ENCODE peak calls at places on chromosomes 12 and 14, in eight cellular contexts. C is fibroblast of the aortic adventitia, R is cardiac muscle cell, L is fibroblast of lung, E is HCT116, Q is pancreas, G is psoas muscle, U is fibroblast of pulmonary artery. I is an unnamed sample.

GRCh38 chr14:102848830-102849521 is 71.7 kb downstream of the TRAF3 start:
- DNase-seq in C (no peak), R (peak; percentile 60), L (no peak), E (no peak), Q (no peak), G (peak; percentile 61), U (no peak), I (no peak)

GRCh38 chr12:57896437-57897201 is 44.7 kb upstream of the ATP23 start:
- DNase-seq in C (peak; percentile 84), R (peak; percentile 88), L (peak; percentile 70), E (no peak), Q (peak; percentile 82), G (peak; percentile 85), U (peak; percentile 82), I (peak; percentile 75)

GRCh38 chr14:33307691-33308369 is 369.2 kb downstream of the NPAS3 start:
- DNase-seq in C (peak; percentile 53), R (peak; percentile 69), L (peak; percentile 89), E (no peak), Q (no peak), G (peak; percentile 64), U (peak; percentile 76), I (peak; percentile 86)

GRCh38 chr12:48779869-48780268 is 9.0 kb downstream of the ADCY6 start:
- DNase-seq in C (peak; percentile 94), R (peak; percentile 96), L (peak; percentile 73), E (no peak), Q (no peak), G (peak; percentile 59), U (peak; percentile 89), I (peak; percentile 78)

GRCh38 chr14:94933411-94933964 is 163.6 kb upstream of the GSC start:
- DNase-seq in C (no peak), R (no peak), L (no peak), E (no peak), Q (no peak), G (no peak), U (no peak), I (no peak)

GRCh38 chr14:83826838-83827237 is 1703.1 kb upstream of the FLRT2 start:
- DNase-seq in C (peak; percentile 0), R (peak; percentile 38), L (no peak), E (no peak), Q (no peak), G (no peak), U (peak; percentile 27), I (peak; percentile 33)

GRCh38 chr12:6788972-6789905 is at the start of gene CD4:
- DNase-seq in C (no peak), R (no peak), L (no peak), E (no peak), Q (peak; percentile 28), G (peak; percentile 77), U (no peak), I (no peak)

GRCh38 chr14:70709726-70710382 is 68.1 kb downstream of the TTC9 start:
- DNase-seq in C (no peak), R (no peak), L (no peak), E (no peak), Q (no peak), G (no peak), U (no peak), I (no peak)

GRCh38 chr12:47995976-47996375 is 8.3 kb downstream of the COL2A1 start:
- DNase-seq in C (peak; percentile 63), R (peak; percentile 90), L (peak; percentile 81), E (no peak), Q (no peak), G (no peak), U (peak; percentile 71), I (peak; percentile 70)

GRCh38 chr12:47789141-47789540 is 16.1 kb downstream of the SLC48A1 start:
- DNase-seq in C (no peak), R (no peak), L (no peak), E (no peak), Q (peak; percentile 29), G (no peak), U (no peak), I (no peak)

GRCh38 chr12:78863482-78864427 is 819 bp upstream of the SYT1 start:
- DNase-seq in C (peak; percentile 72), R (peak; percentile 36), L (peak; percentile 78), E (no peak), Q (peak; percentile 65), G (peak; percentile 40), U (peak; percentile 59), I (peak; percentile 73)

GRCh38 chr12:13238204-13238603 is 41.7 kb downstream of the EMP1 start:
- DNase-seq in C (no peak), R (no peak), L (no peak), E (no peak), Q (no peak), G (no peak), U (no peak), I (no peak)

GRCh38 chr12:118635276-118635675 is 258.9 kb downstream of the SUDS3 start:
- DNase-seq in C (no peak), R (no peak), L (no peak), E (no peak), Q (no peak), G (no peak), U (no peak), I (no peak)

GRCh38 chr12:53074999-53075370 is 4.2 kb downstream of the SPRYD3 start:
- DNase-seq in C (no peak), R (no peak), L (no peak), E (no peak), Q (no peak), G (no peak), U (no peak), I (no peak)

GRCh38 chr14:60984225-60984624 is 3.2 kb downstream of the SLC38A6 start:
- DNase-seq in C (no peak), R (no peak), L (no peak), E (no peak), Q (no peak), G (no peak), U (no peak), I (no peak)

GRCh38 chr12:19421503-19422282 is 17.6 kb upstream of the AEBP2 start:
- DNase-seq in C (no peak), R (no peak), L (no peak), E (no peak), Q (no peak), G (no peak), U (no peak), I (no peak)

GRCh38 chr14:49189381-49189780 is 396.8 kb downstream of the RPS29 start:
- DNase-seq in C (no peak), R (no peak), L (no peak), E (no peak), Q (no peak), G (no peak), U (no peak), I (no peak)

GRCh38 chr12:78888583-78888982 is 24.0 kb downstream of the SYT1 start:
- DNase-seq in C (no peak), R (no peak), L (peak; percentile 59), E (peak; percentile 74), Q (no peak), G (no peak), U (no peak), I (peak; percentile 34)

GRCh38 chr12:102958830-102959176 is 1.3 kb downstream of the ASCL1 start:
- DNase-seq in C (no peak), R (no peak), L (no peak), E (no peak), Q (no peak), G (no peak), U (no peak), I (no peak)

GRCh38 chr12:26158078-26158764 is 33.4 kb upstream of the BHLHE41 start:
- DNase-seq in C (no peak), R (no peak), L (no peak), E (no peak), Q (no peak), G (no peak), U (no peak), I (no peak)

GRCh38 chr12:122031342-122032216 is 9.9 kb downstream of the BCL7A start:
- DNase-seq in C (no peak), R (peak; percentile 41), L (no peak), E (no peak), Q (peak; percentile 76), G (peak; percentile 72), U (peak; percentile 39), I (no peak)

GRCh38 chr12:39230086-39230485 is 212.8 kb downstream of the KIF21A start:
- DNase-seq in C (no peak), R (peak; percentile 32), L (peak; percentile 82), E (no peak), Q (no peak), G (no peak), U (peak; percentile 56), I (peak; percentile 78)

GRCh38 chr14:38207342-38207741 is 362 bp upstream of the SSTR1 start:
- DNase-seq in C (no peak), R (peak; percentile 9), L (no peak), E (no peak), Q (no peak), G (no peak), U (peak; percentile 10), I (no peak)
- H3K4me3 ChIP-seq in C (no peak overlapping the region), R (peak overlapping the region; percentile 12), L (peak overlapping the region; percentile 61), E (no peak overlapping the region), Q (peak overlapping the region; percentile 47), G (peak overlapping the region; percentile 62), U (no peak overlapping the region), I (no peak overlapping the region)

DNA sequence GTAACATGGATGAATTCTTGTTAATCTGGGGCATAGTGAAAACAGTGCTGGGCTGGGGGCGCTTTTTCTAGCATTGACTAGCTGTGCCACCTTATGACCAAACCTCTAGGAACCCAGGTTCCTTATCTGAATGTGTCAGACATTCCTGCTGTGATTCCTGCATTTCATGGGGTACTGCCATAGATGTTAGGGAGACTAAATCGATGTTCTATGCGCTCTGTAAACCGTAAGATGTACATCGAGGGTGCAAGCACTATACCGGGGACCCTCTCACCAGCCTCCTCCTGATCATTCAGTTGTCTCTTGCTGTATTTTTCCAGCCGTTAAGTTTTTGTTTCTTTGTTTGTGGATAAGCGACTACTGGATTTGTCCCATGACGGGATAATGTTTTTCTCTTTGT is 170.9 kb upstream of the PARP11 start:
- DNase-seq in C (no peak), R (no peak), L (no peak), E (no peak), Q (no peak), G (no peak), U (no peak), I (no peak)
- TF ChIP-seq CTCF in C (no peak), R (no peak), L (no peak), E (no peak), Q (no peak), G (no peak), U (no peak), I (no peak)

DNA sequence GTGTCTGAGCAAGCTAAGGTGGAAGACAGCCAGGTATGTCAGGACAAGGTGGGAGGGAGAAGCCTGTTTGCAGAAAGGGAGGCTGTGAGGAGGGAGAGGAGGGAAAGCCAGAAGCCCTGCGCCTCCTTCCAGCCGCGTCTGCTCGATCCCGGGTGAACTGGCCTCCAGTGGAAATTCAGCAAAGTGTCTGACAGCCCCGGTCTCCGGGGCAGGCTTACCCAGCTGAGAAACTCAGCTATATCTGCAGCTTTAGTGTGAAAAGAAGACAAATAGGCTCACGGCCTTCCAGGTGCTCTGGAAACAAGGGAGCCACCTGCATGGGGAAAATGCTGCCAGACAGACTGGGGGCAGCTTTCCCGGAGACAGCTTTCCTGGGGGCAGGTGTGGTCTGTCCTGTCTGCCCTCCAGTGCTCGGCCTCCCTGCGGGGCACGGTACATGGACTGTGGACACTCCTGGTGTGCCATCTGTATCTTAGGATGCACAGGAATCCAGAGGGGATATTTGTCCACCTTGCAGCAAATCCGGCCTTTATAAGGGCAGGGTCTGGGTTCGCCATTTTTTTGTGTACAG is 6.3 kb downstream of the RFLNA start:
- DNase-seq in C (no peak), R (no peak), L (no peak), E (no peak), Q (no peak), G (peak; percentile 21), U (no peak), I (no peak)
- H3K4me3 ChIP-seq in C (no peak overlapping the region), R (no peak overlapping the region), L (no peak overlapping the region), E (no peak overlapping the region), Q (no peak overlapping the region), G (no peak overlapping the region), U (no peak overlapping the region), I (no peak overlapping the region)

GRCh38 chr12:27969901-27970390 is 2.6 kb downstream of the PTHLH start:
- DNase-seq in C (peak; percentile 58), R (peak; percentile 73), L (peak; percentile 80), E (peak; percentile 45), Q (peak; percentile 87), G (peak; percentile 62), U (peak; percentile 61), I (peak; percentile 57)
- TF ChIP-seq CTCF in C (no peak), R (peak; percentile 10), L (no peak), E (peak; percentile 14), Q (no peak), G (peak; percentile 4), U (no peak), I (no peak)

I was measured in astrocyte of the spinal cord.